ENCODE peak calls at places on chromosome 22, in five cellular contexts. T is activated CD4-positive, alpha-beta T cell treated with anti-CD3 and anti-CD28 coated beads for 36 hours; Y is germinal center; G is AG10803; E is activated T-helper 1 cell treated with anti-CD3 and anti-CD28 coated beads, Interleukin-2, amount 50 U/mL, for 16 hours. R is an unnamed sample.

GRCh38 chr22:48945621-48946458 is 881.8 kb downstream of the BRD1 start:
- DNase-seq in T (no peak), Y (no peak), G (no peak), E (no peak), R (no peak)

GRCh38 chr22:19514831-19515565 is 9.2 kb downstream of the CLDN5 start:
- DNase-seq in T (no peak), Y (no peak), G (no peak), E (no peak), R (no peak)

GRCh38 chr22:23075525-23076216 is 5.4 kb downstream of the GNAZ start:
- DNase-seq in T (no peak), Y (no peak), G (no peak), E (no peak), R (no peak)

GRCh38 chr22:35140879-35141745 is 75.2 kb downstream of the ISX start:
- DNase-seq in T (peak), Y (no peak), G (no peak), E (no peak), R (no peak)

GRCh38 chr22:35587896-35588295 is 29.2 kb downstream of the MB start:
- DNase-seq in T (no peak), Y (no peak), G (no peak), E (no peak), R (no peak)

GRCh38 chr22:28021998-28022660 is 103.1 kb upstream of the PITPNB start:
- DNase-seq in T (no peak), Y (no peak), G (no peak), E (no peak), R (no peak)

GRCh38 chr22:23394525-23395326 is 185.4 kb downstream of the IGLL1 start:
- DNase-seq in T (no peak), Y (no peak), G (no peak), E (no peak), R (no peak)

GRCh38 chr22:48706934-48707748 is 1120.5 kb downstream of the BRD1 start:
- DNase-seq in T (no peak), Y (no peak), G (no peak), E (no peak), R (no peak)

GRCh38 chr22:38311331-38311635 is 6.0 kb downstream of the CSNK1E start:
- DNase-seq in T (no peak), Y (peak), G (peak), E (no peak), R (no peak)

GRCh38 chr22:36029406-36029755 is 757 bp upstream of the RBFOX2 start:
- DNase-seq in T (no peak), Y (no peak), G (no peak), E (no peak), R (no peak)

GRCh38 chr22:46432164-46433068 is 96.9 kb downstream of the TRMU start:
- DNase-seq in T (peak), Y (peak), G (peak), E (no peak), R (no peak)

GRCh38 chr22:20145206-20145831 is 5.5 kb downstream of the CCDC188 start:
- DNase-seq in T (no peak), Y (no peak), G (no peak), E (no peak), R (no peak)

GRCh38 chr22:32476286-32476685 is 1.7 kb downstream of the FBXO7 start:
- DNase-seq in T (no peak), Y (no peak), G (no peak), E (no peak), R (no peak)

GRCh38 chr22:22178566-22178965 is 66.0 kb upstream of the VPREB1 start:
- DNase-seq in T (no peak), Y (no peak), G (no peak), E (no peak), R (no peak)